ENCODE peak calls at places on chromosomes 5 and 9, in four cellular contexts. P, G, U and Q are unnamed samples.

GRCh38 chr5:32712463-32713395 is 1.6 kb downstream of the NPR3 start:
- DNase-seq in G (no peak), U (no peak), P (no peak), Q (no peak)

GRCh38 chr9:133658442-133659431 is 22.6 kb downstream of the DBH start:
- DNase-seq in G (no peak), U (peak), P (peak), Q (no peak)

GRCh38 chr5:159223469-159223868 is 14.1 kb upstream of the RNF145 start:
- DNase-seq in P (no peak), U (no peak), G (no peak), Q (no peak)

GRCh38 chr5:173454764-173455598 is 126.8 kb upstream of the STC2 start:
- DNase-seq in P (peak), U (no peak), G (no peak), Q (no peak)

GRCh38 chr5:9431496-9432258 is 114.2 kb downstream of the SEMA5A start:
- DNase-seq in P (peak), U (no peak), G (no peak), Q (no peak)

GRCh38 chr5:63022403-63022802 is 443.8 kb downstream of the LRRC70 start:
- DNase-seq in G (no peak), P (no peak), U (no peak), Q (no peak)

GRCh38 chr9:121122450-121123032 is 47.8 kb downstream of the CNTRL start:
- DNase-seq in G (no peak), P (no peak), U (no peak), Q (no peak)

GRCh38 chr5:169280696-169281095 is 20.2 kb downstream of the SLIT3 start:
- DNase-seq in G (no peak), P (no peak), U (no peak), Q (no peak)

GRCh38 chr5:127406326-127407121 is 110.9 kb upstream of the PRRC1 start:
- DNase-seq in P (no peak), G (no peak), U (no peak), Q (no peak)

GRCh38 chr9:121283856-121284732 is 16.1 kb downstream of the GSN start:
- DNase-seq in P (no peak), U (no peak), G (no peak), Q (no peak)

GRCh38 chr5:147046894-147047293 is 168.3 kb upstream of the PPP2R2B start:
- DNase-seq in U (no peak), P (no peak), G (no peak), Q (no peak)

GRCh38 chr5:139698461-139699146 is 50.5 kb downstream of the CXXC5 start:
- DNase-seq in P (peak), U (peak), G (no peak), Q (no peak)

GRCh38 chr9:93582115-93582514 is 5.7 kb downstream of the PHF2 start:
- DNase-seq in P (no peak), U (peak), G (no peak), Q (no peak)

GRCh38 chr9:91930475-91930874 is 19.6 kb downstream of the ROR2 start:
- DNase-seq in U (no peak), P (peak), G (no peak), Q (no peak)

GRCh38 chr5:101424530-101425175 is 521.6 kb upstream of the ST8SIA4 start:
- DNase-seq in G (no peak), P (peak), U (no peak), Q (no peak)

GRCh38 chr9:16873131-16873787 is 2.8 kb upstream of the BNC2 start:
- DNase-seq in P (peak), U (no peak), G (no peak), Q (no peak)

GRCh38 chr5:159915913-159916840 is at the start of gene ADRA1B:
- DNase-seq in P (peak), G (peak), U (peak), Q (peak)

GRCh38 chr9:110068212-110068611 is 139.7 kb downstream of the C9orf152 start:
- DNase-seq in P (no peak), G (no peak), U (no peak), Q (no peak)

GRCh38 chr5:155260798-155261197 is 247.2 kb downstream of the KIF4B start:
- DNase-seq in G (no peak), U (peak), P (no peak), Q (no peak)

GRCh38 chr9:23232831-23233230 is 593.2 kb downstream of the ELAVL2 start:
- DNase-seq in G (no peak), U (no peak), P (no peak), Q (no peak)

GRCh38 chr5:131747180-131748105 is 49.4 kb downstream of the FNIP1 start:
- DNase-seq in U (no peak), G (no peak), P (no peak), Q (no peak)

GRCh38 chr9:125235805-125236534 is 5.2 kb downstream of the HSPA5 start:
- DNase-seq in G (no peak), P (no peak), U (no peak), Q (no peak)

GRCh38 chr9:19464061-19464763 is 55.4 kb downstream of the ACER2 start:
- DNase-seq in P (no peak), G (no peak), U (no peak), Q (no peak)

GRCh38 chr5:89213584-89213983 is 330.6 kb upstream of the MEF2C start:
- DNase-seq in G (no peak), U (no peak), P (peak), Q (no peak)

GRCh38 chr5:177433658-177434217 is 7.3 kb downstream of the GRK6 start:
- DNase-seq in P (no peak), G (no peak), U (no peak), Q (no peak)

GRCh38 chr9:16184964-16185646 is 632.3 kb downstream of the CCDC171 start:
- DNase-seq in P (no peak), U (no peak), G (no peak), Q (no peak)

GRCh38 chr9:20593131-20593530 is 29.2 kb downstream of the MLLT3 start:
- DNase-seq in P (no peak), U (no peak), G (no peak), Q (no peak)

GRCh38 chr9:35726876-35727438 is 5.0 kb downstream of the TLN1 start:
- DNase-seq in G (peak), U (peak), P (peak), Q (peak)

GRCh38 chr5:171310816-171311697 is 2.0 kb downstream of the TLX3 start:
- DNase-seq in G (no peak), P (peak), U (peak), Q (no peak)

GRCh38 chr5:78127875-78128274 is 166.6 kb downstream of the AP3B1 start:
- DNase-seq in P (no peak), G (no peak), U (no peak), Q (no peak)

GRCh38 chr5:152595327-152595890 is 190.3 kb upstream of the NMUR2 start:
- DNase-seq in U (no peak), G (no peak), P (no peak), Q (no peak)

GRCh38 chr5:73596705-73597328 is 29.2 kb upstream of the ARHGEF28 start:
- DNase-seq in U (peak), P (peak), G (no peak), Q (no peak)

GRCh38 chr5:14397717-14398116 is 183.9 kb upstream of the OTULINL start:
- DNase-seq in P (peak), U (no peak), G (no peak), Q (no peak)

GRCh38 chr9:99931155-99931840 is 24.8 kb downstream of the STX17 start:
- DNase-seq in U (no peak), P (no peak), G (no peak), Q (no peak)

GRCh38 chr9:93813687-93814560 is 141.2 kb downstream of the BARX1 start:
- DNase-seq in G (no peak), P (no peak), U (no peak), Q (peak)

GRCh38 chr9:120735009-120735408 is 20.7 kb upstream of the MEGF9 start:
- DNase-seq in G (no peak), P (peak), U (no peak), Q (no peak)

GRCh38 chr5:133824661-133825254 is 143.7 kb downstream of the C5orf15 start:
- DNase-seq in G (no peak), U (no peak), P (no peak), Q (no peak)

DNA sequence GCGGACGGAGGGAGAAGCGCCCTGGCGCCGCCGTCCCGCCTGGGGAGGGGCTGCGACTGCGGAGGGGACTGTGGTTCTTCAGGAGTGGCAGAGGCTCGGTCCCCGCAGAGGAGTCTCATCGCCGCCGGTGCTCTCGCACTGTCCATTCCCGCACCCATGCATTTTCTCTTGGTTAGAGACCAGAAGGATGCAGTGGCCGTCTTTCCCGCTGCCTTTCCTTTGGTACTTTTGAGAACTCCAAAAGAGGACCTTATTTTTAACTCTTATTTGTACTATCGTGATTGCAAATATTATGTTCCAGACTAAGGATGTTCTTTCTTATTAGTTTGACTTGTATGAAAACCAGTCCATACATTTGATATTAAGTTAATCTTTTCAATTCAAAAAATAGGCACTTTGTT is 611 bp downstream of the ZFYVE16 start:
- DNase-seq in P (peak), G (no peak), U (peak), Q (no peak)
- TF ChIP-seq CTCF in P (peak), G (no peak), U (no peak), Q (no peak)

GRCh38 chr5:105508519-105508918 is 1945.9 kb upstream of the NUDT12 start:
- DNase-seq in U (no peak), G (no peak), P (peak), Q (no peak)

GRCh38 chr5:105503950-105504349 is 1941.4 kb upstream of the NUDT12 start:
- DNase-seq in U (no peak), G (no peak), P (peak), Q (no peak)

GRCh38 chr5:105501315-105501714 is 1938.7 kb upstream of the NUDT12 start:
- DNase-seq in P (no peak), U (no peak), G (no peak), Q (no peak)

GRCh38 chr5:105506692-105507277 is 1944.2 kb upstream of the NUDT12 start:
- DNase-seq in P (peak), U (peak), G (no peak), Q (no peak)
- TF ChIP-seq CTCF in P (peak), U (peak), G (no peak), Q (no peak)

DNA sequence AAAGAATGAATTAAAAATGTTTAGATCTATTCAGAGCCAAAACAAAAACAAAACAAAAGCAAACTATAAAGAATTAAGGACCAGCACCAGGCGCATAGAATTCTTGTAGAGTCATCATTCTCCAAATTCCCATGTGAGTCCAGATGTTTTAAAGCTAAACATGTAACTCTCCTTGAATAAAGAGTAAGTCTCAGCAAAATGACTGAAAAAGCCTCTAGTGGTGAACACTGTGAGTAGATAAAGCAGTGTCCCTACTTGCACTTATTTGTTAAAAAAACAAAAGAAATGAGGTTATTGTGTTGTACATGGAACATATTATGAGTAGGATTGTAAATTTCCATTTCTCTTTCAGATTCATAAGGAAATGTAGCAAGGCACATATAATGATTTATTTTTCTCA is 44.0 kb downstream of the NNT start:
- DNase-seq in P (peak), G (no peak), U (no peak), Q (no peak)
- TF ChIP-seq CTCF in P (peak), G (no peak), U (peak), Q (no peak)

DNA sequence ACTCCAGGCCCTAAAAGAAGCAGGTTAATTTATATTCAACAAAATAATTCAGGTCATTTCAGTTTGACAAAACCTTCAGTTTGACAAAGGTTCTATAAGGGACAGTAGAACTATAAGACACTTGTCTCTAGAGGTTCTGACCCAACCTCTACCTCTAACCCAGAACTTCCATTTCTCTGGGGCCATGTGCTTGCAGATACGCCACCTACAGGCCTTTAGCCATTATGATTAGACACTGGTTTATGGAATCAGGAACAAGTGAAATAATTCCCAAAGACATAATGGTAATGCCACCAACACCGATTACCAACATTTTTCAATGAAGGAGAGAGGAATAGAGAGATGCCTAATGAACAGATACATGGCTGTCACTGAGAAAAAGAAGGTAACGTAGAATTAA is 733.9 kb downstream of the PRELID2 start:
- DNase-seq in P (no peak), G (no peak), U (peak), Q (no peak)
- TF ChIP-seq CTCF in P (peak), G (no peak), U (peak), Q (no peak)

DNA sequence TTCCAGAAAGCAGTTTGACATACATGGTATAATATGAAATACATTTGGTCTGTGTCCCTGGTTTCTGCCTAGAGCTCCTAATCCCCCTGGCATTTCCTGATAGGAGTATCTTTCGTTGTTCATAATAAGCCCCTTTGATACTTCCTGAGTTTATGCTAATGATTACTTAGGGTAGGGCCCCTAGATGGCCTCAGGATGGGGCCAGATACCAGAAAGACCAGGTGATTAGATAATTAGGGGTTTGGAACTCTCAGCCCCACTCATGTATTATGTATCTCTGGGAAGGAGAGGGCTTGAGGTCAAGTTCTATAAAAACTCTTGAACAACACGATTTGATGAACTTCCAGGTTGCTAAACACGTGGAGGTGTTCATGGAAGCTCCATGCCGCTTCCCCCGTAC is 163.3 kb upstream of the ZNF608 start:
- DNase-seq in P (no peak), U (peak), G (no peak), Q (no peak)
- TF ChIP-seq CTCF in P (no peak), U (no peak), G (no peak), Q (no peak)

GRCh38 chr5:175729829-175730277 is 72.0 kb downstream of the HRH2 start:
- DNase-seq in U (peak), P (peak), G (peak), Q (peak)
- TF ChIP-seq CTCF in U (peak), P (peak), G (peak), Q (no peak)

GRCh38 chr9:78714591-78714990 is 417.7 kb downstream of the PSAT1 start:
- DNase-seq in G (no peak), P (peak), U (no peak), Q (no peak)

DNA sequence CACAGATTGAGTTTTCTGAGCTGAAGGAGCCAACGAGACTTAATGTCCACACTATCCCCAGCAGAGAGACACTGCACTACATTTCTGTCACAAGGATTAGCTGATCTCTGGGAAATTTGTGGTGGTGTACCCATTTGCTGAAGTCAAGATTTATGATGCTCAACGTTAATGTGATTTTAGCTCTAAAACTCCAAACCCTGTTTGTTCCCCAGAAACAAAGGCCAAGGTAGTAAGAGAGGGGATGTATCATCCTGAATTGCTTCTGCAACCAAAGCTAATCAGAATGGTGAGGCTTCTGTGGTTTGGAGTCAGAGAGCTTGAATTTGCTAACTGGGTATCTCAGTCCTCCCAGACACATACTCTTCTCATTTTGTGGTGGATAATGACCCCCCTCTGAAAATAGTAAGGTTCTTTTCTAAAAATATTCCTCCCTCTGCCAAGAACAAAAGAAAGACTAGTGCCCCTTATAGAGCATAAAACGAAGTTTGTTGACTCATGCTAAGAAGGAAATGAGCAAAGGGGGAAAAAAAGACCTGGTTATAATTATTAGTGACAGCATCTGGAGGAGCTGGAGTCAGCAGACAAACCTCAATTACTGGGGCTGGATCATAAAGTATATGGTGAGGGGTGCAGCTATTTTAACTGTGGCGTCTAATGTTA is 417.0 kb downstream of the PSAT1 start:
- DNase-seq in G (no peak), P (peak), U (no peak), Q (no peak)
- TF ChIP-seq CTCF in G (no peak), P (no peak), U (no peak), Q (no peak)

DNA sequence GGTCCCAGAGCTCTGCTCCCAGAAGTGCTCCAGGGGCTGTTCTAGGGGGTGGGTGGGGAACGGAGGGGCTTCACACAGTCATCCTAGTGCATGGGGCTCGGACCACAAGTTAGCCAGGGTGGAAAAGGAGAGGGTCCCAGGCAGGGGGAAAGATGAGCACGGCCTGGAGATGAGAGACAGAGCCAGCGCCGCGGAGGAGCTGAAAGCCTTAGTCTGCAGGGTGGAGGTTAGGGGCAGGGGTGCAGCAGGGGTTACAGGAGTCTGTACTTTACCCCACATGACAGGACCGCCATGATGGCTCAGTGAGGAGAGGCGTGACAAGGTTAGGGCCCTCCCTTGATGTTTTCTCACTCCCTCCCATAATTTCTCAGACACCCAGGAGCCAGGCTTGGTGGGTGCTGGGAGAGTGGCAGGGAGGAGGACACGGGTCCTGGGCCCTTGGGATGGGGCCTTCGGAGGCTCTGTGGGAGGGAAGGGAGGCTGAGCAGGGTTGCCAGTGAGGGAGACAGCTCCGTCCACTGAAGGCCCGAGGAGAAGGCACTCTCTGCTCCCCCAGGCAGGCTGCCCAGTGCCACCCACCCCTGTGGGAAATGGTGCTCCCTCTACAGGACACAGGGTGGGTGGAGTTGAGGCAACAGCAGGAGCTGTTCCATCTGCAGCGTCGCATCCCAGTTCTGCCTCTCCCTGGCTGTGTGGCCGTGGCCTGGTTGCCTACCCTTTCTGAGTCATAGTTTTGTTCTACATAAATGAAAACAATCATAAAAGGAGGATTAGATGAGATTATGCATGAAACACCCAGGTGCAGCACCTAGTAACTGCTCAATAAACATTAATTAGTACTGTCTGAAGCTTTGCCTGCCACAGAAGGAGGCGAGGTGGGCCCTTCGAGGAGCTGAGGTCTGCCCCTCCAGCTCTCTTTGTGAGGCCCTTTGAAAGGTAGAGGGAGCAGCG is 66.2 kb downstream of the NDST1 start:
- DNase-seq in U (peak), G (no peak), P (no peak), Q (no peak)
- TF ChIP-seq CTCF in U (no peak), G (no peak), P (peak), Q (no peak)

GRCh38 chr5:102554092-102554491 is 55.3 kb upstream of the SLCO6A1 start:
- DNase-seq in G (no peak), P (no peak), U (no peak), Q (no peak)

GRCh38 chr5:102554728-102555127 is 55.9 kb upstream of the SLCO6A1 start:
- DNase-seq in P (peak), U (peak), G (no peak), Q (no peak)
- TF ChIP-seq CTCF in P (peak), U (no peak), G (no peak), Q (no peak)